ENCODE peak calls at places on chromosome 21, in eight cellular contexts. One of them, this sample, is unnamed.

GRCh38 chr21:45073301-45074047 is 906 bp upstream of the ADARB1 start:
- DNase-seq in adrenal gland: peak; percentile 39
- DNase-seq in uterus: peak; percentile 38
- DNase-seq in heart left ventricle: no peak
- DNase-seq in body of pancreas: peak; percentile 68
- DNase-seq in IMR-90: peak; percentile 44
- DNase-seq in A549: peak; percentile 39
- DNase-seq in HepG2: peak; percentile 31
- DNase-seq in this sample: peak; percentile 71

GRCh38 chr21:41956926-41957729 is 3.3 kb upstream of the C2CD2 start:
- DNase-seq in A549: peak; percentile 55
- DNase-seq in uterus: no peak
- DNase-seq in IMR-90: peak; percentile 93
- DNase-seq in adrenal gland: peak; percentile 61
- DNase-seq in heart left ventricle: no peak
- DNase-seq in body of pancreas: no peak
- DNase-seq in HepG2: no peak
- DNase-seq in this sample: peak; percentile 64

GRCh38 chr21:45514311-45515021 is 27.8 kb downstream of the SLC19A1 start:
- DNase-seq in IMR-90: no peak
- DNase-seq in A549: no peak
- DNase-seq in uterus: no peak
- DNase-seq in body of pancreas: no peak
- DNase-seq in adrenal gland: no peak
- DNase-seq in HepG2: no peak
- DNase-seq in heart left ventricle: peak; percentile 55
- DNase-seq in this sample: peak; percentile 61

GRCh38 chr21:14259669-14260458 is 43.9 kb downstream of the RBM11 start:
- DNase-seq in body of pancreas: no peak
- DNase-seq in uterus: no peak
- DNase-seq in heart left ventricle: no peak
- DNase-seq in HepG2: peak; percentile 39
- DNase-seq in IMR-90: peak; percentile 56
- DNase-seq in A549: peak; percentile 37
- DNase-seq in adrenal gland: no peak
- DNase-seq in this sample: no peak

GRCh38 chr21:31030367-31031106 is 7.7 kb downstream of the KRTAP19-8 start:
- DNase-seq in HepG2: no peak
- DNase-seq in A549: no peak
- DNase-seq in IMR-90: no peak
- DNase-seq in adrenal gland: no peak
- DNase-seq in uterus: no peak
- DNase-seq in heart left ventricle: no peak
- DNase-seq in body of pancreas: no peak
- DNase-seq in this sample: no peak

GRCh38 chr21:36115138-36115710 is 19.7 kb upstream of the CBR3 start:
- DNase-seq in body of pancreas: no peak
- DNase-seq in heart left ventricle: no peak
- DNase-seq in A549: no peak
- DNase-seq in uterus: no peak
- DNase-seq in IMR-90: no peak
- DNase-seq in adrenal gland: no peak
- DNase-seq in HepG2: no peak
- DNase-seq in this sample: no peak

GRCh38 chr21:41711416-41712023 is 55.3 kb downstream of the RIPK4 start:
- DNase-seq in A549: no peak
- DNase-seq in uterus: no peak
- DNase-seq in adrenal gland: no peak
- DNase-seq in heart left ventricle: no peak
- DNase-seq in HepG2: no peak
- DNase-seq in IMR-90: no peak
- DNase-seq in body of pancreas: no peak
- DNase-seq in this sample: no peak

GRCh38 chr21:42548687-42549406 is 35.2 kb downstream of the SLC37A1 start:
- DNase-seq in HepG2: no peak
- DNase-seq in adrenal gland: no peak
- DNase-seq in uterus: no peak
- DNase-seq in heart left ventricle: peak; percentile 33
- DNase-seq in body of pancreas: no peak
- DNase-seq in A549: no peak
- DNase-seq in IMR-90: no peak
- DNase-seq in this sample: peak; percentile 32

GRCh38 chr21:21673959-21674358 is 675.8 kb downstream of the NCAM2 start:
- DNase-seq in HepG2: no peak
- DNase-seq in uterus: no peak
- DNase-seq in A549: no peak
- DNase-seq in IMR-90: no peak
- DNase-seq in adrenal gland: no peak
- DNase-seq in body of pancreas: no peak
- DNase-seq in heart left ventricle: no peak
- DNase-seq in this sample: no peak

GRCh38 chr21:46097826-46098286 is at the start of gene COL6A2:
- DNase-seq in HepG2: no peak
- DNase-seq in heart left ventricle: peak; percentile 86
- DNase-seq in adrenal gland: peak; percentile 21
- DNase-seq in IMR-90: peak; percentile 71
- DNase-seq in uterus: peak; percentile 77
- DNase-seq in body of pancreas: peak; percentile 51
- DNase-seq in A549: peak; percentile 10
- DNase-seq in this sample: peak; percentile 91

GRCh38 chr21:45582128-45582527 is 39.9 kb upstream of the SLC19A1 start:
- DNase-seq in body of pancreas: no peak
- DNase-seq in A549: no peak
- DNase-seq in heart left ventricle: no peak
- DNase-seq in HepG2: no peak
- DNase-seq in uterus: no peak
- DNase-seq in IMR-90: no peak
- DNase-seq in adrenal gland: peak; percentile 8
- DNase-seq in this sample: no peak

GRCh38 chr21:42737969-42738590 is 84.7 kb downstream of the PDE9A start:
- DNase-seq in HepG2: peak; percentile 89
- DNase-seq in uterus: peak; percentile 61
- DNase-seq in adrenal gland: peak; percentile 40
- DNase-seq in heart left ventricle: peak; percentile 68
- DNase-seq in body of pancreas: peak; percentile 28
- DNase-seq in IMR-90: no peak
- DNase-seq in A549: no peak
- DNase-seq in this sample: peak; percentile 88

GRCh38 chr21:45973475-45974072 is 8.0 kb upstream of the COL6A1 start:
- DNase-seq in HepG2: peak; percentile 49
- DNase-seq in A549: peak; percentile 26
- DNase-seq in adrenal gland: peak; percentile 74
- DNase-seq in IMR-90: peak; percentile 87
- DNase-seq in heart left ventricle: peak; percentile 91
- DNase-seq in uterus: peak; percentile 94
- DNase-seq in body of pancreas: peak; percentile 78
- DNase-seq in this sample: peak; percentile 96

GRCh38 chr21:45367402-45368351 is 37.3 kb upstream of the COL18A1 start:
- DNase-seq in uterus: no peak
- DNase-seq in adrenal gland: no peak
- DNase-seq in A549: no peak
- DNase-seq in heart left ventricle: no peak
- DNase-seq in HepG2: peak; percentile 60
- DNase-seq in IMR-90: no peak
- DNase-seq in body of pancreas: no peak
- DNase-seq in this sample: no peak

GRCh38 chr21:45297869-45298268 is 10.2 kb upstream of the POFUT2 start:
- DNase-seq in heart left ventricle: no peak
- DNase-seq in A549: no peak
- DNase-seq in adrenal gland: no peak
- DNase-seq in IMR-90: no peak
- DNase-seq in body of pancreas: no peak
- DNase-seq in HepG2: no peak
- DNase-seq in uterus: no peak
- DNase-seq in this sample: peak; percentile 30

GRCh38 chr21:44756416-44757185 is 45.0 kb downstream of the UBE2G2 start:
- DNase-seq in HepG2: no peak
- DNase-seq in body of pancreas: no peak
- DNase-seq in A549: no peak
- DNase-seq in IMR-90: no peak
- DNase-seq in heart left ventricle: no peak
- DNase-seq in uterus: no peak
- DNase-seq in adrenal gland: no peak
- DNase-seq in this sample: no peak

GRCh38 chr21:41664881-41665765 is 101.7 kb downstream of the RIPK4 start:
- DNase-seq in IMR-90: peak; percentile 67
- DNase-seq in adrenal gland: no peak
- DNase-seq in A549: no peak
- DNase-seq in uterus: no peak
- DNase-seq in HepG2: no peak
- DNase-seq in heart left ventricle: no peak
- DNase-seq in body of pancreas: peak; percentile 5
- DNase-seq in this sample: no peak

GRCh38 chr21:33682992-33683627 is 40.8 kb downstream of the ITSN1 start:
- DNase-seq in uterus: no peak
- DNase-seq in HepG2: peak; percentile 56
- DNase-seq in A549: peak; percentile 77
- DNase-seq in body of pancreas: no peak
- DNase-seq in adrenal gland: peak; percentile 40
- DNase-seq in IMR-90: peak; percentile 88
- DNase-seq in heart left ventricle: no peak
- DNase-seq in this sample: no peak
- H3K4me1 ChIP-seq in uterus: peaks cover 9% of the 10 kb centered on the region
- H3K4me1 ChIP-seq in HepG2: peaks cover 66% of the 10 kb centered on the region
- H3K4me1 ChIP-seq in A549: peaks cover 61% of the 10 kb centered on the region
- H3K4me1 ChIP-seq in body of pancreas: peaks cover 24% of the 10 kb centered on the region
- H3K4me1 ChIP-seq in adrenal gland: peaks cover 54% of the 10 kb centered on the region
- H3K4me1 ChIP-seq in IMR-90: peaks cover 13% of the 10 kb centered on the region
- H3K4me1 ChIP-seq in heart left ventricle: peaks cover 46% of the 10 kb centered on the region
- H3K4me1 ChIP-seq in this sample: peaks cover 48% of the 10 kb centered on the region

GRCh38 chr21:33641339-33642026 is at the start of gene CRYZL1:
- DNase-seq in A549: peak; percentile 98
- DNase-seq in uterus: peak; percentile 100
- DNase-seq in HepG2: peak; percentile 99
- DNase-seq in heart left ventricle: peak; percentile 100
- DNase-seq in adrenal gland: peak; percentile 100
- DNase-seq in body of pancreas: peak; percentile 100
- DNase-seq in IMR-90: peak; percentile 99
- DNase-seq in this sample: peak; percentile 100
- TF ChIP-seq POLR2A in A549: peak; percentile 75
- TF ChIP-seq POLR2A in uterus: peak; percentile 57
- TF ChIP-seq POLR2A in HepG2: peak; percentile 83
- TF ChIP-seq POLR2A in heart left ventricle: no peak
- TF ChIP-seq POLR2A in adrenal gland: peak; percentile 43
- TF ChIP-seq POLR2A in body of pancreas: peak; percentile 86
- TF ChIP-seq POLR2A in IMR-90: peak; percentile 69
- TF ChIP-seq POLR2A in this sample: no peak

GRCh38 chr21:38800924-38801744 is 4.6 kb upstream of the ETS2 start:
- DNase-seq in uterus: no peak
- DNase-seq in IMR-90: no peak
- DNase-seq in A549: peak; percentile 76
- DNase-seq in body of pancreas: no peak
- DNase-seq in HepG2: no peak
- DNase-seq in adrenal gland: no peak
- DNase-seq in heart left ventricle: no peak
- DNase-seq in this sample: no peak
- H3K4me1 ChIP-seq in uterus: no peaks in the 10 kb centered on the region
- H3K4me1 ChIP-seq in IMR-90: peaks cover 17% of the 10 kb centered on the region
- H3K4me1 ChIP-seq in A549: peaks cover 78% of the 10 kb centered on the region
- H3K4me1 ChIP-seq in body of pancreas: peaks cover 9% of the 10 kb centered on the region
- H3K4me1 ChIP-seq in HepG2: peaks cover 89% of the 10 kb centered on the region
- H3K4me1 ChIP-seq in adrenal gland: peaks cover 10% of the 10 kb centered on the region
- H3K4me1 ChIP-seq in heart left ventricle: peaks cover 8% of the 10 kb centered on the region
- H3K4me1 ChIP-seq in this sample: peaks cover 13% of the 10 kb centered on the region

GRCh38 chr21:15986277-15986676 is 256.5 kb downstream of the USP25 start:
- DNase-seq in A549: no peak
- DNase-seq in HepG2: no peak
- DNase-seq in adrenal gland: peak; percentile 21
- DNase-seq in uterus: no peak
- DNase-seq in IMR-90: no peak
- DNase-seq in heart left ventricle: no peak
- DNase-seq in body of pancreas: no peak
- DNase-seq in this sample: no peak
- TF ChIP-seq POLR2A in A549: no peak
- TF ChIP-seq POLR2A in HepG2: no peak
- TF ChIP-seq POLR2A in adrenal gland: no peak
- TF ChIP-seq POLR2A in uterus: no peak
- TF ChIP-seq POLR2A in IMR-90: no peak
- TF ChIP-seq POLR2A in heart left ventricle: no peak
- TF ChIP-seq POLR2A in body of pancreas: no peak
- TF ChIP-seq POLR2A in this sample: no peak

This sample was measured in sigmoid colon.